ENCODE peak calls at places on chromosome 18, in ten cellular contexts. One of them, this sample, is unnamed. For H3K4me1, the result is how much of the 10 kb centered on the place peaks cover.

GRCh38 chr18:12990128-12990485 is 1.1 kb upstream of the CEP192 start:
- DNase-seq in tibial artery: no peak
- DNase-seq in IMR-90: no peak
- DNase-seq in colonic mucosa: no peak
- DNase-seq in aorta: no peak
- DNase-seq in mesendoderm: no peak
- DNase-seq in CD8-positive, alpha-beta memory T cell: peak
- DNase-seq in neuronal stem cell: no peak
- DNase-seq in iPS DF 6.9: no peak
- DNase-seq in cardiac muscle cell: no peak
- DNase-seq in this sample: peak

GRCh38 chr18:40283560-40283959 is 1671.5 kb upstream of the PIK3C3 start:
- DNase-seq in tibial artery: no peak
- DNase-seq in IMR-90: no peak
- DNase-seq in colonic mucosa: no peak
- DNase-seq in aorta: no peak
- DNase-seq in mesendoderm: no peak
- DNase-seq in CD8-positive, alpha-beta memory T cell: no peak
- DNase-seq in neuronal stem cell: no peak
- DNase-seq in iPS DF 6.9: no peak
- DNase-seq in cardiac muscle cell: no peak
- DNase-seq in this sample: no peak

GRCh38 chr18:67731853-67732252 is 215.3 kb upstream of the DSEL start:
- DNase-seq in tibial artery: no peak
- DNase-seq in IMR-90: peak
- DNase-seq in colonic mucosa: no peak
- DNase-seq in aorta: no peak
- DNase-seq in mesendoderm: no peak
- DNase-seq in CD8-positive, alpha-beta memory T cell: no peak
- DNase-seq in neuronal stem cell: no peak
- DNase-seq in iPS DF 6.9: no peak
- DNase-seq in cardiac muscle cell: no peak
- DNase-seq in this sample: no peak

GRCh38 chr18:74571895-74572680 is 25.6 kb upstream of the ZNF407 start:
- DNase-seq in tibial artery: no peak
- DNase-seq in IMR-90: no peak
- DNase-seq in colonic mucosa: no peak
- DNase-seq in aorta: no peak
- DNase-seq in mesendoderm: no peak
- DNase-seq in CD8-positive, alpha-beta memory T cell: no peak
- DNase-seq in neuronal stem cell: no peak
- DNase-seq in iPS DF 6.9: no peak
- DNase-seq in cardiac muscle cell: no peak
- DNase-seq in this sample: no peak

GRCh38 chr18:8153887-8154583 is 455.2 kb upstream of the RAB12 start:
- DNase-seq in tibial artery: no peak
- DNase-seq in IMR-90: peak
- DNase-seq in colonic mucosa: no peak
- DNase-seq in aorta: no peak
- DNase-seq in mesendoderm: no peak
- DNase-seq in CD8-positive, alpha-beta memory T cell: no peak
- DNase-seq in neuronal stem cell: no peak
- DNase-seq in iPS DF 6.9: no peak
- DNase-seq in cardiac muscle cell: peak
- DNase-seq in this sample: no peak

GRCh38 chr18:12048010-12048826 is 45.4 kb upstream of the ANKRD62 start:
- DNase-seq in tibial artery: no peak
- DNase-seq in IMR-90: no peak
- DNase-seq in colonic mucosa: no peak
- DNase-seq in aorta: no peak
- DNase-seq in mesendoderm: peak
- DNase-seq in CD8-positive, alpha-beta memory T cell: no peak
- DNase-seq in neuronal stem cell: no peak
- DNase-seq in iPS DF 6.9: no peak
- DNase-seq in cardiac muscle cell: no peak
- DNase-seq in this sample: no peak

GRCh38 chr18:49476664-49477411 is 10.2 kb downstream of the C18orf32 start:
- DNase-seq in tibial artery: no peak
- DNase-seq in IMR-90: peak
- DNase-seq in colonic mucosa: no peak
- DNase-seq in aorta: no peak
- DNase-seq in mesendoderm: peak
- DNase-seq in CD8-positive, alpha-beta memory T cell: no peak
- DNase-seq in neuronal stem cell: no peak
- DNase-seq in iPS DF 6.9: no peak
- DNase-seq in cardiac muscle cell: no peak
- DNase-seq in this sample: no peak

GRCh38 chr18:55422456-55423185 is 165.4 kb downstream of the TCF4 start:
- DNase-seq in tibial artery: peak
- DNase-seq in IMR-90: peak
- DNase-seq in colonic mucosa: peak
- DNase-seq in aorta: no peak
- DNase-seq in mesendoderm: no peak
- DNase-seq in CD8-positive, alpha-beta memory T cell: no peak
- DNase-seq in neuronal stem cell: no peak
- DNase-seq in iPS DF 6.9: no peak
- DNase-seq in cardiac muscle cell: no peak
- DNase-seq in this sample: no peak

GRCh38 chr18:79400591-79401381 is 5.1 kb downstream of the NFATC1 start:
- DNase-seq in tibial artery: no peak
- DNase-seq in IMR-90: no peak
- DNase-seq in colonic mucosa: no peak
- DNase-seq in aorta: peak
- DNase-seq in mesendoderm: no peak
- DNase-seq in CD8-positive, alpha-beta memory T cell: peak
- DNase-seq in neuronal stem cell: no peak
- DNase-seq in iPS DF 6.9: no peak
- DNase-seq in cardiac muscle cell: peak
- DNase-seq in this sample: peak

GRCh38 chr18:50947899-50948298 is 19.9 kb upstream of the ELAC1 start:
- DNase-seq in tibial artery: no peak
- DNase-seq in IMR-90: peak
- DNase-seq in colonic mucosa: no peak
- DNase-seq in aorta: no peak
- DNase-seq in mesendoderm: no peak
- DNase-seq in CD8-positive, alpha-beta memory T cell: no peak
- DNase-seq in neuronal stem cell: no peak
- DNase-seq in iPS DF 6.9: no peak
- DNase-seq in cardiac muscle cell: no peak
- DNase-seq in this sample: no peak

GRCh38 chr18:13278231-13278630 is 59.7 kb downstream of the LDLRAD4 start:
- DNase-seq in tibial artery: peak
- DNase-seq in IMR-90: no peak
- DNase-seq in colonic mucosa: no peak
- DNase-seq in aorta: no peak
- DNase-seq in mesendoderm: no peak
- DNase-seq in CD8-positive, alpha-beta memory T cell: no peak
- DNase-seq in neuronal stem cell: no peak
- DNase-seq in iPS DF 6.9: no peak
- DNase-seq in cardiac muscle cell: no peak
- DNase-seq in this sample: no peak

GRCh38 chr18:54296017-54296416 is 26.7 kb downstream of the POLI start:
- DNase-seq in tibial artery: no peak
- DNase-seq in IMR-90: peak
- DNase-seq in colonic mucosa: no peak
- DNase-seq in aorta: no peak
- DNase-seq in mesendoderm: peak
- DNase-seq in CD8-positive, alpha-beta memory T cell: no peak
- DNase-seq in neuronal stem cell: no peak
- DNase-seq in iPS DF 6.9: no peak
- DNase-seq in cardiac muscle cell: peak
- DNase-seq in this sample: no peak

GRCh38 chr18:67568166-67568565 is 51.6 kb upstream of the DSEL start:
- DNase-seq in tibial artery: no peak
- DNase-seq in IMR-90: no peak
- DNase-seq in colonic mucosa: no peak
- DNase-seq in aorta: no peak
- DNase-seq in mesendoderm: peak
- DNase-seq in CD8-positive, alpha-beta memory T cell: no peak
- DNase-seq in neuronal stem cell: no peak
- DNase-seq in iPS DF 6.9: no peak
- DNase-seq in cardiac muscle cell: no peak
- DNase-seq in this sample: no peak

GRCh38 chr18:78721986-78722385 is 257.6 kb upstream of the SALL3 start:
- DNase-seq in tibial artery: no peak
- DNase-seq in IMR-90: no peak
- DNase-seq in colonic mucosa: no peak
- DNase-seq in aorta: peak
- DNase-seq in mesendoderm: peak
- DNase-seq in CD8-positive, alpha-beta memory T cell: no peak
- DNase-seq in neuronal stem cell: no peak
- DNase-seq in iPS DF 6.9: no peak
- DNase-seq in cardiac muscle cell: no peak
- DNase-seq in this sample: no peak

DNA sequence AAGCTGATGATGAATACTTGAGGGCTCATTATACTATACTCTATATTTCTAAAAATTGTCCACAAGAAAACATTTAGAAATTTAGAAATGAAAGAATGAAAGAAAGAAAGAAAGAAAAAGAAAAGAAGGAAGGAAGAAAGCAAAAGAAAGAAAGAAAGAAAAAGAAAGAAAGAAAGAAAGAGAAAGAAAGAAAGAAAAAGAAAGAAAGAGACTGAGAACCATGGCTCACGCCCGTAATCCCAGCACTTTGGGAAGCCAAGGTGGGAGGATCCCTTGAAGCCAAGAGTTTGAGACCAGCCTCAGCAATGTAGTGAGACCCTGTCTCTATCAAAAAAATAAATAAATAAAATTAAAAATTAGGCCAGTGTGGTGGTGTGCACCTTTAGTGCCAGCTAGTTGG is 62.4 kb upstream of the NEDD4L start:
- DNase-seq in tibial artery: no peak
- DNase-seq in IMR-90: no peak
- DNase-seq in colonic mucosa: no peak
- DNase-seq in aorta: no peak
- DNase-seq in mesendoderm: no peak
- DNase-seq in CD8-positive, alpha-beta memory T cell: no peak
- DNase-seq in neuronal stem cell: no peak
- DNase-seq in iPS DF 6.9: no peak
- DNase-seq in cardiac muscle cell: no peak
- DNase-seq in this sample: no peak
- H3K4me1 ChIP-seq in tibial artery: under half
- H3K4me1 ChIP-seq in IMR-90: under half
- H3K4me1 ChIP-seq in colonic mucosa: under half
- H3K4me1 ChIP-seq in aorta: under half
- H3K4me1 ChIP-seq in mesendoderm: under half
- H3K4me1 ChIP-seq in CD8-positive, alpha-beta memory T cell: under half
- H3K4me1 ChIP-seq in neuronal stem cell: under half
- H3K4me1 ChIP-seq in iPS DF 6.9: under half
- H3K4me1 ChIP-seq in cardiac muscle cell: under half
- H3K4me1 ChIP-seq in this sample: under half

GRCh38 chr18:23868341-23868740 is 146.2 kb upstream of the TTC39C start:
- DNase-seq in tibial artery: no peak
- DNase-seq in IMR-90: no peak
- DNase-seq in colonic mucosa: no peak
- DNase-seq in aorta: no peak
- DNase-seq in mesendoderm: no peak
- DNase-seq in CD8-positive, alpha-beta memory T cell: no peak
- DNase-seq in neuronal stem cell: no peak
- DNase-seq in iPS DF 6.9: no peak
- DNase-seq in cardiac muscle cell: no peak
- DNase-seq in this sample: no peak
- H3K4me1 ChIP-seq in tibial artery: under half
- H3K4me1 ChIP-seq in IMR-90: under half
- H3K4me1 ChIP-seq in colonic mucosa: under half
- H3K4me1 ChIP-seq in aorta: under half
- H3K4me1 ChIP-seq in mesendoderm: under half
- H3K4me1 ChIP-seq in CD8-positive, alpha-beta memory T cell: half or more
- H3K4me1 ChIP-seq in neuronal stem cell: under half
- H3K4me1 ChIP-seq in iPS DF 6.9: under half
- H3K4me1 ChIP-seq in cardiac muscle cell: under half
- H3K4me1 ChIP-seq in this sample: half or more

DNA sequence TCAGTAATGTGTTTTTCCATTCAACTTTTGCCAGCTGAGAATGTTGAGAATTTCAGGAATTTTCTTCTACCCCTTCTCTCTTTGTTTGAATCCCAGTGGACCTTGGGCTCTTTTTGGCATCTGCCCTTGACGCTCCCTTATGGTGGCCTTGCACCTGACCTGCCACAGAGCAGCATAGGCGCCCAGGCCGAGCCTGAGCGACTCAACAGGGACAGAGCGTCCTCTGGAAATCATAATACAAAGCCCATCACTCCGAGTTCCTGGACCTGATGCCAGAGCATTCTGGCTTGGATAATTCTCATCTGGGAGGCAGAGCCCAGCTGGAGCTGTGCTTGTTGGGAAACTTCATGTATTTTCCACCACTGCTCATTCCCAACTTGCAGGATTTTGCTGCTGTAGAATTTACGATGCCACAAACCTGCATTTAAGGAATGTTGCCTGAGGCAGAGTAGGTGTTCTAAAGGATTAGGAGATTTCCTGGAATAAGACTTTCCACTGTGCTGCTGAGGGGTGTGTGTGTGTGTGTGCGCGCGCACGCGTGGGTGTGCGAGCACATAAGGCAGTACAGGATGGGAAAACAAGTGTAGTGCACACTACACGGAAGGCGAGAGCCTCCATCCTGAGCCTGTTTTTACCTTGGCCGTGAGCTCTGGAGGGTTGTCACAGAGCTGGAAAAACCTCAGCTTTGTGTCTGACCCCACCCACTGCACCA is 77.1 kb upstream of the TXNDC2 start:
- DNase-seq in tibial artery: peak
- DNase-seq in IMR-90: no peak
- DNase-seq in colonic mucosa: no peak
- DNase-seq in aorta: no peak
- DNase-seq in mesendoderm: peak
- DNase-seq in CD8-positive, alpha-beta memory T cell: no peak
- DNase-seq in neuronal stem cell: peak
- DNase-seq in iPS DF 6.9: peak
- DNase-seq in cardiac muscle cell: peak
- DNase-seq in this sample: no peak
- H3K4me1 ChIP-seq in tibial artery: half or more
- H3K4me1 ChIP-seq in IMR-90: under half
- H3K4me1 ChIP-seq in colonic mucosa: under half
- H3K4me1 ChIP-seq in aorta: under half
- H3K4me1 ChIP-seq in mesendoderm: under half
- H3K4me1 ChIP-seq in CD8-positive, alpha-beta memory T cell: under half
- H3K4me1 ChIP-seq in neuronal stem cell: under half
- H3K4me1 ChIP-seq in iPS DF 6.9: under half
- H3K4me1 ChIP-seq in cardiac muscle cell: under half
- H3K4me1 ChIP-seq in this sample: under half

DNA sequence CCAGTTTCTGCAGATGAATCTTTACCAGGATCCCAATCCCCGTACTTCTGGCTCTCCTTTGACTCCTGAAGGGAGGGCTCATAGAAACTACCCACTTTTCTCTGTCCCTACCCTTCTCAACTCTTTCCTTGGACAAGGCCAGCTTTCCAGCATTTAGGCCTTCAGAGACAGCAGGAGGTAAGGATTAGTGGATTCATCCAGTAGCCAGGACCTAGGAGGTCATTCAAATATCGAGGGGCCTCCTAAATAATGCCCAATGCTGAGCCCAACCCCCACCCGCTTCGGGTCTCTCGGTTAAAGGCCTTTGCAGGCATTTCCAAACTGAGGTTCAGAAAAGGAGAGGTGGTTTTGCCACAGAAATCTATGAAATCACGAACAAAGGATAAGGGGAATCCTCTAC is 4.7 kb upstream of the ZNF532 start:
- DNase-seq in tibial artery: peak
- DNase-seq in IMR-90: no peak
- DNase-seq in colonic mucosa: no peak
- DNase-seq in aorta: no peak
- DNase-seq in mesendoderm: peak
- DNase-seq in CD8-positive, alpha-beta memory T cell: no peak
- DNase-seq in neuronal stem cell: no peak
- DNase-seq in iPS DF 6.9: no peak
- DNase-seq in cardiac muscle cell: no peak
- DNase-seq in this sample: no peak
- H3K4me1 ChIP-seq in tibial artery: under half
- H3K4me1 ChIP-seq in IMR-90: under half
- H3K4me1 ChIP-seq in colonic mucosa: under half
- H3K4me1 ChIP-seq in aorta: under half
- H3K4me1 ChIP-seq in mesendoderm: under half
- H3K4me1 ChIP-seq in CD8-positive, alpha-beta memory T cell: under half
- H3K4me1 ChIP-seq in neuronal stem cell: under half
- H3K4me1 ChIP-seq in iPS DF 6.9: under half
- H3K4me1 ChIP-seq in cardiac muscle cell: under half
- H3K4me1 ChIP-seq in this sample: under half